ENCODE peak calls at places on chromosome 15, in five cellular contexts. One of them, this sample, is unnamed. For H3K27me3, the result is how much of the 10 kb centered on the place peaks cover.

GRCh38 chr15:88810449-88810848 is 7.2 kb downstream of the ACAN start:
- DNase-seq in AG04450: no peak
- DNase-seq in suprapubic skin: no peak
- DNase-seq in gastrocnemius medialis: no peak
- DNase-seq in CD8-positive, alpha-beta memory T cell: no peak
- DNase-seq in this sample: no peak

GRCh38 chr15:29671308-29671981 is 150.8 kb downstream of the TJP1 start:
- DNase-seq in AG04450: no peak
- DNase-seq in suprapubic skin: no peak
- DNase-seq in gastrocnemius medialis: no peak
- DNase-seq in CD8-positive, alpha-beta memory T cell: no peak
- DNase-seq in this sample: no peak

GRCh38 chr15:45795487-45796069 is 160.7 kb downstream of the SQOR start:
- DNase-seq in AG04450: no peak
- DNase-seq in suprapubic skin: no peak
- DNase-seq in gastrocnemius medialis: no peak
- DNase-seq in CD8-positive, alpha-beta memory T cell: no peak
- DNase-seq in this sample: no peak

GRCh38 chr15:96553006-96553405 is 222.5 kb downstream of the NR2F2 start:
- DNase-seq in AG04450: no peak
- DNase-seq in suprapubic skin: no peak
- DNase-seq in gastrocnemius medialis: no peak
- DNase-seq in CD8-positive, alpha-beta memory T cell: no peak
- DNase-seq in this sample: no peak

GRCh38 chr15:69760890-69761568 is 308.4 kb downstream of the RPLP1 start:
- DNase-seq in AG04450: peak
- DNase-seq in suprapubic skin: no peak
- DNase-seq in gastrocnemius medialis: peak
- DNase-seq in CD8-positive, alpha-beta memory T cell: peak
- DNase-seq in this sample: peak

GRCh38 chr15:96264801-96265515 is 65.5 kb upstream of the NR2F2 start:
- DNase-seq in AG04450: no peak
- DNase-seq in suprapubic skin: no peak
- DNase-seq in gastrocnemius medialis: no peak
- DNase-seq in CD8-positive, alpha-beta memory T cell: no peak
- DNase-seq in this sample: no peak

GRCh38 chr15:99474981-99475753 is 90.6 kb upstream of the MEF2A start:
- DNase-seq in AG04450: no peak
- DNase-seq in suprapubic skin: no peak
- DNase-seq in gastrocnemius medialis: peak
- DNase-seq in CD8-positive, alpha-beta memory T cell: no peak
- DNase-seq in this sample: no peak

GRCh38 chr15:90342655-90343054 is 9.4 kb upstream of the ZNF774 start:
- DNase-seq in AG04450: no peak
- DNase-seq in suprapubic skin: no peak
- DNase-seq in gastrocnemius medialis: no peak
- DNase-seq in CD8-positive, alpha-beta memory T cell: no peak
- DNase-seq in this sample: no peak

GRCh38 chr15:47715856-47716445 is 1.4 kb upstream of the SEMA6D start:
- DNase-seq in AG04450: no peak
- DNase-seq in suprapubic skin: no peak
- DNase-seq in gastrocnemius medialis: no peak
- DNase-seq in CD8-positive, alpha-beta memory T cell: no peak
- DNase-seq in this sample: no peak

GRCh38 chr15:83284563-83285283 is at the start of gene BNC1:
- DNase-seq in AG04450: no peak
- DNase-seq in suprapubic skin: no peak
- DNase-seq in gastrocnemius medialis: no peak
- DNase-seq in CD8-positive, alpha-beta memory T cell: no peak
- DNase-seq in this sample: no peak

GRCh38 chr15:31811641-31812040 is 218.7 kb upstream of the CHRNA7 start:
- DNase-seq in AG04450: no peak
- DNase-seq in suprapubic skin: no peak
- DNase-seq in gastrocnemius medialis: no peak
- DNase-seq in CD8-positive, alpha-beta memory T cell: no peak
- DNase-seq in this sample: no peak

GRCh38 chr15:49154799-49155109 is 645 bp downstream of the COPS2 start:
- DNase-seq in AG04450: no peak
- DNase-seq in suprapubic skin: no peak
- DNase-seq in gastrocnemius medialis: no peak
- DNase-seq in CD8-positive, alpha-beta memory T cell: no peak
- DNase-seq in this sample: no peak
- H3K27me3 ChIP-seq in AG04450: under half
- H3K27me3 ChIP-seq in suprapubic skin: under half
- H3K27me3 ChIP-seq in gastrocnemius medialis: under half
- H3K27me3 ChIP-seq in CD8-positive, alpha-beta memory T cell: under half
- H3K27me3 ChIP-seq in this sample: under half

GRCh38 chr15:41387646-41388045 is 14.7 kb downstream of the NDUFAF1 start:
- DNase-seq in AG04450: no peak
- DNase-seq in suprapubic skin: no peak
- DNase-seq in gastrocnemius medialis: no peak
- DNase-seq in CD8-positive, alpha-beta memory T cell: no peak
- DNase-seq in this sample: no peak

GRCh38 chr15:41394924-41395323 is 7.4 kb downstream of the NDUFAF1 start:
- DNase-seq in AG04450: no peak
- DNase-seq in suprapubic skin: no peak
- DNase-seq in gastrocnemius medialis: no peak
- DNase-seq in CD8-positive, alpha-beta memory T cell: no peak
- DNase-seq in this sample: no peak

GRCh38 chr15:41396111-41396510 is 6.2 kb downstream of the NDUFAF1 start:
- DNase-seq in AG04450: no peak
- DNase-seq in suprapubic skin: no peak
- DNase-seq in gastrocnemius medialis: no peak
- DNase-seq in CD8-positive, alpha-beta memory T cell: no peak
- DNase-seq in this sample: no peak

GRCh38 chr15:41392659-41393058 is 9.6 kb downstream of the NDUFAF1 start:
- DNase-seq in AG04450: no peak
- DNase-seq in suprapubic skin: no peak
- DNase-seq in gastrocnemius medialis: no peak
- DNase-seq in CD8-positive, alpha-beta memory T cell: no peak
- DNase-seq in this sample: no peak
- H3K27me3 ChIP-seq in AG04450: under half
- H3K27me3 ChIP-seq in suprapubic skin: under half
- H3K27me3 ChIP-seq in gastrocnemius medialis: under half
- H3K27me3 ChIP-seq in CD8-positive, alpha-beta memory T cell: under half
- H3K27me3 ChIP-seq in this sample: under half

GRCh38 chr15:100536733-100537132 is 8.0 kb upstream of the CERS3 start:
- DNase-seq in AG04450: no peak
- DNase-seq in suprapubic skin: no peak
- DNase-seq in gastrocnemius medialis: no peak
- DNase-seq in CD8-positive, alpha-beta memory T cell: no peak
- DNase-seq in this sample: no peak
- H3K27me3 ChIP-seq in AG04450: under half
- H3K27me3 ChIP-seq in suprapubic skin: under half
- H3K27me3 ChIP-seq in gastrocnemius medialis: under half
- H3K27me3 ChIP-seq in CD8-positive, alpha-beta memory T cell: under half
- H3K27me3 ChIP-seq in this sample: under half

DNA sequence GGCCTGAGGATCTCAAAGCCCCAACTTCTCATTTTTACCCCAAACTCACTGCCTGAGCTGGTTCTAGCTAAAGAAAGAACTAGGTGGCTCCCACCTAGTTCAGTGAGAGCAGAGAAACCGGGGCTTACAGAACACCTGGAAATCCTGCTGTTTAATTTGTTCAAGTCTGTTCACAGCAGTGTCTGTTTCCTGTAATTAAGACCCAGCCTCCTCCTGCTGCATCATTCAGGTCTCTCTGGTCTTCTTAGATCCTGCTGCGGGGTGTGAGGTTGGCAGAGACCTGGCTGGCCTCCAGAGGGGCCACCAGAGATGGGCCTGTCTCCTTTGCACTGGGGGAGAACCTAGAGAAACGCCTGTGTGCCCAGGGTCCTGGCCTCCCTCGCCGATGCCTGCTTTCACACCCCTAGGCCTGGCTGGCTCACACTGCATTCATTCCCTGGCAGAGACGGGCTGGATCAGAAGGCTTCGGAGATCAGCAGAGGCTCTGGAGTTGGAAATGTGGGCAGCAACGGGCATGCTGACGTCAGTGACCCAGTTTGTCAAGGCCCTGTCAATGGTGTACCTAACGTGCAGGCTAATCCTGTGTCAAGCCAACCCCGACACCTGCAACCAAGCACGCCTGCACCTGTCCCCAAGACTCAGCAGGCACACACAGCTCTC is 5.0 kb upstream of the CHRNA3 start:
- DNase-seq in AG04450: no peak
- DNase-seq in suprapubic skin: peak
- DNase-seq in gastrocnemius medialis: no peak
- DNase-seq in CD8-positive, alpha-beta memory T cell: no peak
- DNase-seq in this sample: no peak
- H3K27me3 ChIP-seq in AG04450: under half
- H3K27me3 ChIP-seq in suprapubic skin: half or more
- H3K27me3 ChIP-seq in gastrocnemius medialis: under half
- H3K27me3 ChIP-seq in CD8-positive, alpha-beta memory T cell: under half
- H3K27me3 ChIP-seq in this sample: under half

DNA sequence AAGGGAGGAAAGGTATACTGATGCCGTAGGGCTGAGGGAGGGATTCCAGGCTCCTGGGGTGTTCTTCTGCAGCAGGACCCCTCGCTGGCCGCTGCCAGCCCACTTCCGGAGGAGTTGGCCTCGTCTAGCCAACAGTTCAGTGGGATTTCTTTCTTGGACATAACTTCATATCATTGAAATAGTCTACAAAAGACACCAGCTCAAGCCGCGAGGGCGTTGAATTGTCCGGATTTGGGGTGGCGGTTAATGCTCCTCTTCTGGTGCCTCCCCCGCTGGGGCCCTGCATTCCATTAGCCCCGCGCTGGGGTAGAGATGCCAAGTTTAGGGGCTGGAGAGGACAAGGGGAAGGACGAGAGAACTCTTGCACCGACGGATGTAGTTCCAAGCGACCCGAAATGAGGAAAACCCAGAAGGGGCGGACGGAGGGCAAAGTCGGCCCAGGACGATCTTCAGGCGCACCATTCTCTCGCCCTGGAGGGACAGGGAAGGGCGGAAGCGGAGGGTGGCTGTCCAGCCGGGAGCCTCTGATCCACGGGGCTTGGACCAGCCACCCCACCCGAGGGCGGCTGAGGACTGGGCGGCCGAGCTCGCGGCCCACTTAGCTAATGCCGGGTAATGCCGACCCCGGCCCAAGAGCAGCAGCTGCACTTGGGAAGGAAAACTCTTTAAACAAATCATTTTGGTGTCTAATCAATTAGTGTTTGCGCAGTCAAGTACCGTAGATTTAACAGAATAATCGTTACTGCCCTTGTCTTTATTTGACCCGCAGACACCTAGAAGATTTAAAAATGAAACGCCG is 4.7 kb upstream of the ONECUT1 start:
- DNase-seq in AG04450: no peak
- DNase-seq in suprapubic skin: no peak
- DNase-seq in gastrocnemius medialis: no peak
- DNase-seq in CD8-positive, alpha-beta memory T cell: no peak
- DNase-seq in this sample: no peak
- H3K27me3 ChIP-seq in AG04450: half or more
- H3K27me3 ChIP-seq in suprapubic skin: half or more
- H3K27me3 ChIP-seq in gastrocnemius medialis: half or more
- H3K27me3 ChIP-seq in CD8-positive, alpha-beta memory T cell: half or more
- H3K27me3 ChIP-seq in this sample: half or more

GRCh38 chr15:34900748-34901147 is 68.8 kb downstream of the AQR start:
- DNase-seq in AG04450: no peak
- DNase-seq in suprapubic skin: no peak
- DNase-seq in gastrocnemius medialis: no peak
- DNase-seq in CD8-positive, alpha-beta memory T cell: no peak
- DNase-seq in this sample: no peak

GRCh38 chr15:34905047-34905446 is 64.5 kb downstream of the AQR start:
- DNase-seq in AG04450: no peak
- DNase-seq in suprapubic skin: no peak
- DNase-seq in gastrocnemius medialis: no peak
- DNase-seq in CD8-positive, alpha-beta memory T cell: no peak
- DNase-seq in this sample: no peak

GRCh38 chr15:34904527-34904926 is 65.0 kb downstream of the AQR start:
- DNase-seq in AG04450: no peak
- DNase-seq in suprapubic skin: no peak
- DNase-seq in gastrocnemius medialis: no peak
- DNase-seq in CD8-positive, alpha-beta memory T cell: no peak
- DNase-seq in this sample: no peak
- H3K27me3 ChIP-seq in AG04450: under half
- H3K27me3 ChIP-seq in suprapubic skin: under half
- H3K27me3 ChIP-seq in gastrocnemius medialis: under half
- H3K27me3 ChIP-seq in CD8-positive, alpha-beta memory T cell: under half
- H3K27me3 ChIP-seq in this sample: under half

GRCh38 chr15:74130849-74131617 is 647 bp downstream of the ISLR2 start:
- DNase-seq in AG04450: no peak
- DNase-seq in suprapubic skin: no peak
- DNase-seq in gastrocnemius medialis: no peak
- DNase-seq in CD8-positive, alpha-beta memory T cell: no peak
- DNase-seq in this sample: no peak

GRCh38 chr15:74128785-74129350 is 1.5 kb upstream of the ISLR2 start:
- DNase-seq in AG04450: no peak
- DNase-seq in suprapubic skin: no peak
- DNase-seq in gastrocnemius medialis: no peak
- DNase-seq in CD8-positive, alpha-beta memory T cell: no peak
- DNase-seq in this sample: no peak

GRCh38 chr15:74131618-74132191 is 1.3 kb downstream of the ISLR2 start:
- DNase-seq in AG04450: no peak
- DNase-seq in suprapubic skin: no peak
- DNase-seq in gastrocnemius medialis: no peak
- DNase-seq in CD8-positive, alpha-beta memory T cell: no peak
- DNase-seq in this sample: no peak

GRCh38 chr15:74129411-74130088 is 836 bp upstream of the ISLR2 start:
- DNase-seq in AG04450: no peak
- DNase-seq in suprapubic skin: no peak
- DNase-seq in gastrocnemius medialis: no peak
- DNase-seq in CD8-positive, alpha-beta memory T cell: no peak
- DNase-seq in this sample: no peak

GRCh38 chr15:74130089-74130848 is at the start of gene ISLR2:
- DNase-seq in AG04450: no peak
- DNase-seq in suprapubic skin: no peak
- DNase-seq in gastrocnemius medialis: no peak
- DNase-seq in CD8-positive, alpha-beta memory T cell: no peak
- DNase-seq in this sample: no peak
- H3K27me3 ChIP-seq in AG04450: half or more
- H3K27me3 ChIP-seq in suprapubic skin: half or more
- H3K27me3 ChIP-seq in gastrocnemius medialis: half or more
- H3K27me3 ChIP-seq in CD8-positive, alpha-beta memory T cell: under half
- H3K27me3 ChIP-seq in this sample: under half

DNA sequence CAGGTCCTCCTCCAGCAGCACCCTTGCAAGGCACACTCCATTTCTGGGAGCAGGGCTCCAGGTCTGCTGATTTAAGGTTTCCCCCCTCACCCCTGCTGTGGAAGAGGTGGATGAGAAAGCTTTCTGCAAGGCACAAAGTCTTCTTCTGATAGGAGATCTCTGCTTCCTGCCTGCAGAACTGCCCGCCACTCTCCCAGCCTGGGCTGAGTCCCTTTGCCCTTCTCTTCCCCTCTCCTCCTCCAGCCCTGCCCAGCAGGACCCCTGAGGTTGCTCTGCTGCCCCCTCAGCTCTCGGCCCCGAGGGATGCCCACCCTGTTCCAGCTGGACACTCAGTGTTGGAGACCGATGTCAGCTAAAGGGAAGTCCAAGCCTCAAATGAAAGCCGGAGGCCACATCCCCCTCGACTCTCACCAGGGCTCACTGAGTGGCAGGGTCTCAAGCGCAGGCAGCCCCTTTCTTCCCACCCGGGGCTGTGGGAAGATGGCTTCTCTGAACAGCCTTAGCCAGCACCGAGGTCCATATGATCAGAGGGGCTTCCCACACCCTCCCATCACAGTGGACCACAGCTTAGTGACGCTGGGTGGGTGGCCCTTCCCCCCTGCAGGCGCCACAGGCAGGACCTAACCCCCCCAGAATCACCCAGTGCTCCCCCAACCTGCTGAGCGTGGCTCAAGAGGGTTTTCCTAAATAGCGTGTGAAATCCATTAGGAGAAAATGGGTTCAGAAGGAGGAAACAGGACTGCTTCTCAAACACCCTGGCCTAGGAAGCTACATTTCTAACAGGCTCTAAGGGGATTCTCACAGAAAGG is 4.0 kb downstream of the ATP10A start:
- DNase-seq in AG04450: no peak
- DNase-seq in suprapubic skin: no peak
- DNase-seq in gastrocnemius medialis: no peak
- DNase-seq in CD8-positive, alpha-beta memory T cell: no peak
- DNase-seq in this sample: no peak
- H3K27me3 ChIP-seq in AG04450: under half
- H3K27me3 ChIP-seq in suprapubic skin: under half
- H3K27me3 ChIP-seq in gastrocnemius medialis: under half
- H3K27me3 ChIP-seq in CD8-positive, alpha-beta memory T cell: under half
- H3K27me3 ChIP-seq in this sample: under half

This sample was measured in uterus.